ENCODE peak calls at places on chromosomes 7 and 10, in ten cellular contexts. One of them, this sample, is unnamed.

GRCh38 chr10:15211464-15211979 is 43.0 kb upstream of the NMT2 start:
- DNase-seq in heart right ventricle: no peak
- DNase-seq in endodermal cell: no peak
- DNase-seq in fibroblast of lung: peak; percentile 90
- DNase-seq in H1: no peak
- DNase-seq in mesenchymal stem cell: peak; percentile 73
- DNase-seq in DND-41: no peak
- DNase-seq in IMR-90: peak; percentile 93
- DNase-seq in prostate gland: no peak
- DNase-seq in heart left ventricle: no peak
- DNase-seq in this sample: no peak

GRCh38 chr10:14562197-14562596 is 212.5 kb downstream of the FAM107B start:
- DNase-seq in H1: no peak
- DNase-seq in DND-41: no peak
- DNase-seq in mesenchymal stem cell: peak; percentile 23
- DNase-seq in heart left ventricle: no peak
- DNase-seq in heart right ventricle: no peak
- DNase-seq in fibroblast of lung: no peak
- DNase-seq in endodermal cell: no peak
- DNase-seq in IMR-90: no peak
- DNase-seq in prostate gland: no peak
- DNase-seq in this sample: no peak

GRCh38 chr7:76071316-76072242 is 23.7 kb downstream of the MDH2 start:
- DNase-seq in prostate gland: no peak
- DNase-seq in fibroblast of lung: no peak
- DNase-seq in H1: peak; percentile 47
- DNase-seq in heart left ventricle: peak; percentile 69
- DNase-seq in heart right ventricle: peak; percentile 52
- DNase-seq in mesenchymal stem cell: peak; percentile 48
- DNase-seq in endodermal cell: peak; percentile 67
- DNase-seq in IMR-90: peak; percentile 44
- DNase-seq in DND-41: no peak
- DNase-seq in this sample: no peak

GRCh38 chr10:30840386-30841074 is 191.1 kb downstream of the ZNF438 start:
- DNase-seq in endodermal cell: no peak
- DNase-seq in heart left ventricle: no peak
- DNase-seq in IMR-90: peak; percentile 31
- DNase-seq in heart right ventricle: no peak
- DNase-seq in prostate gland: no peak
- DNase-seq in H1: no peak
- DNase-seq in mesenchymal stem cell: no peak
- DNase-seq in fibroblast of lung: no peak
- DNase-seq in DND-41: no peak
- DNase-seq in this sample: no peak

GRCh38 chr10:20890009-20890408 is 7.1 kb downstream of the NEBL start:
- DNase-seq in fibroblast of lung: peak; percentile 50
- DNase-seq in mesenchymal stem cell: peak; percentile 14
- DNase-seq in heart left ventricle: no peak
- DNase-seq in heart right ventricle: no peak
- DNase-seq in prostate gland: no peak
- DNase-seq in DND-41: no peak
- DNase-seq in H1: no peak
- DNase-seq in IMR-90: no peak
- DNase-seq in endodermal cell: peak; percentile 70
- DNase-seq in this sample: no peak

GRCh38 chr10:52961298-52961697 is 188.7 kb upstream of the MBL2 start:
- DNase-seq in IMR-90: no peak
- DNase-seq in fibroblast of lung: no peak
- DNase-seq in heart right ventricle: no peak
- DNase-seq in heart left ventricle: no peak
- DNase-seq in H1: no peak
- DNase-seq in mesenchymal stem cell: peak; percentile 18
- DNase-seq in prostate gland: no peak
- DNase-seq in endodermal cell: no peak
- DNase-seq in DND-41: no peak
- DNase-seq in this sample: no peak

GRCh38 chr10:97732052-97732359 is 4.9 kb upstream of the ZFYVE27 start:
- DNase-seq in DND-41: no peak
- DNase-seq in endodermal cell: no peak
- DNase-seq in mesenchymal stem cell: no peak
- DNase-seq in heart left ventricle: no peak
- DNase-seq in heart right ventricle: no peak
- DNase-seq in prostate gland: no peak
- DNase-seq in fibroblast of lung: no peak
- DNase-seq in IMR-90: no peak
- DNase-seq in H1: no peak
- DNase-seq in this sample: no peak

GRCh38 chr7:34389332-34390078 is 268.5 kb upstream of the NPSR1 start:
- DNase-seq in heart right ventricle: no peak
- DNase-seq in heart left ventricle: no peak
- DNase-seq in DND-41: no peak
- DNase-seq in IMR-90: no peak
- DNase-seq in fibroblast of lung: no peak
- DNase-seq in mesenchymal stem cell: no peak
- DNase-seq in endodermal cell: peak; percentile 41
- DNase-seq in prostate gland: no peak
- DNase-seq in H1: no peak
- DNase-seq in this sample: no peak

GRCh38 chr7:22110881-22111280 is 165.2 kb upstream of the CDCA7L start:
- DNase-seq in heart right ventricle: no peak
- DNase-seq in prostate gland: no peak
- DNase-seq in heart left ventricle: no peak
- DNase-seq in endodermal cell: no peak
- DNase-seq in IMR-90: no peak
- DNase-seq in H1: no peak
- DNase-seq in mesenchymal stem cell: peak; percentile 1
- DNase-seq in fibroblast of lung: no peak
- DNase-seq in DND-41: no peak
- DNase-seq in this sample: no peak

GRCh38 chr7:22110227-22110839 is 164.6 kb upstream of the CDCA7L start:
- DNase-seq in endodermal cell: peak; percentile 89
- DNase-seq in fibroblast of lung: peak; percentile 66
- DNase-seq in prostate gland: peak; percentile 72
- DNase-seq in H1: peak; percentile 68
- DNase-seq in mesenchymal stem cell: peak; percentile 77
- DNase-seq in IMR-90: peak; percentile 81
- DNase-seq in heart left ventricle: peak; percentile 50
- DNase-seq in DND-41: peak; percentile 80
- DNase-seq in heart right ventricle: no peak
- DNase-seq in this sample: peak; percentile 60

GRCh38 chr7:22113041-22113440 is 167.3 kb upstream of the CDCA7L start:
- DNase-seq in fibroblast of lung: no peak
- DNase-seq in prostate gland: no peak
- DNase-seq in heart right ventricle: no peak
- DNase-seq in H1: no peak
- DNase-seq in mesenchymal stem cell: no peak
- DNase-seq in heart left ventricle: no peak
- DNase-seq in IMR-90: no peak
- DNase-seq in endodermal cell: no peak
- DNase-seq in DND-41: no peak
- DNase-seq in this sample: no peak

GRCh38 chr7:22109761-22110160 is 164.1 kb upstream of the CDCA7L start:
- DNase-seq in heart left ventricle: no peak
- DNase-seq in fibroblast of lung: peak; percentile 21
- DNase-seq in heart right ventricle: no peak
- DNase-seq in DND-41: peak; percentile 47
- DNase-seq in mesenchymal stem cell: peak; percentile 32
- DNase-seq in IMR-90: peak; percentile 37
- DNase-seq in endodermal cell: peak; percentile 83
- DNase-seq in H1: peak; percentile 66
- DNase-seq in prostate gland: no peak
- DNase-seq in this sample: no peak

DNA sequence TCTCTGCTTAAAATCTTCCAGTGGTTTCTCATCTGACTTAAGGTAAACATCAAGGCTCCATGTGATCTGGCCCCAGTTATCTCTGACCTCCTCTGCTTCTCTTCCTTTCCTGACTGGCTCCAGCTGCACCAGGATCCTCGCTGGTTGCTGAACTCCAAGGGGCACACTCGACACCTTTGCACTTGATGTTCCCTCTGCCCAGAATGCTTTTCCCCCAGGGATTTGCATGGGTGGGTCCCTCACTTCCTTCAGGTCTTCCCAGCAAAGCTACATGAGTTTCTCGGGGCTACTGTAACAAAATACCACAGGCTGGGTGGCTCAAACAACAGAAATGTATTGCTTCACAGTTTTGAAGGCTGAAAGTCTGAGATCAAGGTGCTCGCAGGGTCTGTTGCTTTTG is 166.0 kb upstream of the CDCA7L start:
- DNase-seq in fibroblast of lung: no peak
- DNase-seq in prostate gland: no peak
- DNase-seq in endodermal cell: no peak
- DNase-seq in IMR-90: no peak
- DNase-seq in H1: no peak
- DNase-seq in DND-41: no peak
- DNase-seq in heart left ventricle: no peak
- DNase-seq in heart right ventricle: no peak
- DNase-seq in mesenchymal stem cell: no peak
- DNase-seq in this sample: no peak
- H3K27me3 ChIP-seq in fibroblast of lung: no peaks in the 10 kb centered on the region
- H3K27me3 ChIP-seq in prostate gland: no peaks in the 10 kb centered on the region
- H3K27me3 ChIP-seq in endodermal cell: no peaks in the 10 kb centered on the region
- H3K27me3 ChIP-seq in IMR-90: peaks cover 4% of the 10 kb centered on the region
- H3K27me3 ChIP-seq in H1: no peaks in the 10 kb centered on the region
- H3K27me3 ChIP-seq in DND-41: no peaks in the 10 kb centered on the region
- H3K27me3 ChIP-seq in heart left ventricle: no peaks in the 10 kb centered on the region
- H3K27me3 ChIP-seq in heart right ventricle: no peaks in the 10 kb centered on the region
- H3K27me3 ChIP-seq in mesenchymal stem cell: peaks cover 47% of the 10 kb centered on the region
- H3K27me3 ChIP-seq in this sample: peaks cover 4% of the 10 kb centered on the region

DNA sequence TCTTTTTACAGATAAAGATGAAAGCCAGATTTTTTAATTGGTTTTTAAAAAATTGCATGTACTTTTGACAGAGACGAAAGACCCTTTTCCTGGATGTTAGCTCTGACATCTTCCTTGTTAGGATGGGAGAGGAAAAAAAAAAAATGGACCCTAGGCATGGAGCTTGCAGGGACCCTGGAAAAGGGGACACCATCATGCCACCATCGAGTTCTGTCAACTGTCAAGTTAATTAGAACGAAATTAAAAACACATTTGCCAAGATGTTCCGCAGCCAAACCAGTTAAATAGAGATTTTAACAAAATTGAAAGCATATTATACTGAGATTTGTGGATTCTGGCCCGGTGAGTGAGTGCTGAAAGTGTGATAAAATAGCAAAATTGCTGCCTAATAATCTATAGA is 202.6 kb downstream of the BUB3 start:
- DNase-seq in fibroblast of lung: no peak
- DNase-seq in heart right ventricle: no peak
- DNase-seq in IMR-90: no peak
- DNase-seq in DND-41: no peak
- DNase-seq in heart left ventricle: no peak
- DNase-seq in endodermal cell: no peak
- DNase-seq in prostate gland: no peak
- DNase-seq in mesenchymal stem cell: no peak
- DNase-seq in H1: no peak
- DNase-seq in this sample: no peak
- H3K27me3 ChIP-seq in fibroblast of lung: no peaks in the 10 kb centered on the region
- H3K27me3 ChIP-seq in heart right ventricle: no peaks in the 10 kb centered on the region
- H3K27me3 ChIP-seq in IMR-90: no peaks in the 10 kb centered on the region
- H3K27me3 ChIP-seq in DND-41: no peaks in the 10 kb centered on the region
- H3K27me3 ChIP-seq in heart left ventricle: no peaks in the 10 kb centered on the region
- H3K27me3 ChIP-seq in endodermal cell: no peaks in the 10 kb centered on the region
- H3K27me3 ChIP-seq in prostate gland: no peaks in the 10 kb centered on the region
- H3K27me3 ChIP-seq in mesenchymal stem cell: no peaks in the 10 kb centered on the region
- H3K27me3 ChIP-seq in H1: no peaks in the 10 kb centered on the region
- H3K27me3 ChIP-seq in this sample: no peaks in the 10 kb centered on the region

GRCh38 chr10:22333167-22333566 is 12.1 kb upstream of the SPAG6 start:
- DNase-seq in heart left ventricle: no peak
- DNase-seq in prostate gland: no peak
- DNase-seq in mesenchymal stem cell: no peak
- DNase-seq in fibroblast of lung: no peak
- DNase-seq in endodermal cell: no peak
- DNase-seq in heart right ventricle: no peak
- DNase-seq in DND-41: peak; percentile 45
- DNase-seq in IMR-90: no peak
- DNase-seq in H1: no peak
- DNase-seq in this sample: no peak

GRCh38 chr10:22334414-22335203 is 10.7 kb upstream of the SPAG6 start:
- DNase-seq in heart right ventricle: peak; percentile 23
- DNase-seq in mesenchymal stem cell: peak; percentile 14
- DNase-seq in heart left ventricle: peak; percentile 25
- DNase-seq in IMR-90: no peak
- DNase-seq in prostate gland: no peak
- DNase-seq in DND-41: no peak
- DNase-seq in H1: peak; percentile 88
- DNase-seq in endodermal cell: peak; percentile 90
- DNase-seq in fibroblast of lung: no peak
- DNase-seq in this sample: no peak

GRCh38 chr10:22333667-22334282 is 11.5 kb upstream of the SPAG6 start:
- DNase-seq in H1: no peak
- DNase-seq in endodermal cell: no peak
- DNase-seq in heart left ventricle: no peak
- DNase-seq in mesenchymal stem cell: peak; percentile 10
- DNase-seq in DND-41: no peak
- DNase-seq in heart right ventricle: no peak
- DNase-seq in IMR-90: no peak
- DNase-seq in fibroblast of lung: no peak
- DNase-seq in prostate gland: no peak
- DNase-seq in this sample: no peak

GRCh38 chr10:22338260-22338894 is 6.9 kb upstream of the SPAG6 start:
- DNase-seq in IMR-90: no peak
- DNase-seq in heart right ventricle: no peak
- DNase-seq in H1: no peak
- DNase-seq in endodermal cell: no peak
- DNase-seq in prostate gland: no peak
- DNase-seq in fibroblast of lung: no peak
- DNase-seq in mesenchymal stem cell: peak; percentile 6
- DNase-seq in heart left ventricle: no peak
- DNase-seq in DND-41: no peak
- DNase-seq in this sample: no peak

DNA sequence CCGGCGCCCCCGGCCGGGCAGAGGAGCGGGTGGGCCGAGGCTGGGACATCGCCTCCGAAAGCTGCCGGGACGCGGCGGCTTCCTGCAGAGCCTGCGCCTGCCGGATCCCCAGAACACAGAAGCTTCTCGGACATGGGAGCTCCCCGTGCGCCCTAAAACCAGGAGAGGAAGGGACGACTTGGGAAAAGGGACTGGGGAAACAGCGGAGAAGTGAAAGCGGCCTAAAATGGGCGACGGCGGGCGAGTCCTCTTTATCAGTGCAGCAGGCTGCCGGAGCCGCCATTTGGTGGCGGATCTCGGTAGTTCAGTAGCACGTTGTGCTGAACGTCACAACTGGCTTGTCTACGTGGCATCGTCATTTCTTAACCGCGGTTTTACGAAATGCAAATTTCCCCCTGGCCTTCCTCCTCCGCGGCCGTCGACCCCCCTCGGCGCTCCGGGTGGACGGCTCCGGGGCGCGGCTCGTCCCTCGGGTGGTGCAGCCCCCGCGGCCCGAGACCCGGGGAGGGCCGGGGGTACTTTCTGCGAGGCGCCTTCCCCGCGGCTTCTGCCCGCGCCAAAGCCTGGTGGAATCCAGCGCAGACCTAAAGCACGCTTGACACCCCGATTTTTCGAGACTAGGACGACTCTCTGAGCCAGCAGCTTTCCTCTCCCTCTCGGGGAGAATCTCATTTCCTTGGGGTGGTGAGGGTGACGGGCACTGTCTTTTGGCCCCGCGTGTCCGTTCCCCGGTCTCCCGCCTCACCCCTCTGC is 9.9 kb upstream of the SPAG6 start:
- DNase-seq in prostate gland: no peak
- DNase-seq in H1: peak; percentile 78
- DNase-seq in DND-41: no peak
- DNase-seq in endodermal cell: peak; percentile 84
- DNase-seq in mesenchymal stem cell: peak; percentile 74
- DNase-seq in heart right ventricle: peak; percentile 37
- DNase-seq in fibroblast of lung: peak; percentile 58
- DNase-seq in heart left ventricle: peak; percentile 32
- DNase-seq in IMR-90: peak; percentile 52
- DNase-seq in this sample: peak; percentile 85
- H3K27me3 ChIP-seq in prostate gland: peaks cover 15% of the 10 kb centered on the region
- H3K27me3 ChIP-seq in H1: peaks cover 68% of the 10 kb centered on the region
- H3K27me3 ChIP-seq in DND-41: peaks cover 30% of the 10 kb centered on the region
- H3K27me3 ChIP-seq in endodermal cell: peaks cover 98% of the 10 kb centered on the region
- H3K27me3 ChIP-seq in mesenchymal stem cell: peaks cover 60% of the 10 kb centered on the region
- H3K27me3 ChIP-seq in heart right ventricle: peaks cover 62% of the 10 kb centered on the region
- H3K27me3 ChIP-seq in fibroblast of lung: peaks cover 48% of the 10 kb centered on the region
- H3K27me3 ChIP-seq in heart left ventricle: peaks cover 62% of the 10 kb centered on the region
- H3K27me3 ChIP-seq in IMR-90: peaks cover 55% of the 10 kb centered on the region
- H3K27me3 ChIP-seq in this sample: peaks cover 47% of the 10 kb centered on the region

DNA sequence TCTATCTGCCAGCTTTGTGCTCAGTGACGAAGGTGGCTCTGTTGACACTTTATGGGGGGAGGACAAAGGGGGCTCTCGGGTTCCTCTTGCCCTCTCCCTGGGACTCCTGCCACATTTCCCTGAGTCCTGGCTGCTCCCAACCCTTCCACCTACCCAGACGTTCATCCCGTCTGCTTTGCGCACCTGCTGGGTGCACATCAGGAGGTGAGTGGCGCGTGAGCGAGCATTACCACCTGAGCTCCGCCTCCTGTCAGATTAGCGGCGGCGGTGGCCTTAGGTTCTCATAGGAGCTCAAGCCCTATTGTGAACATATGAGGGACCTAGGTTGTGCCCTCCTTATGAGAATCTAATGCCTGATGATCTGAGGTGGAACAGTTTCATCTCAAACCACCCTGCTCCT is 137.2 kb downstream of the DYNC2I1 start:
- DNase-seq in mesenchymal stem cell: no peak
- DNase-seq in fibroblast of lung: no peak
- DNase-seq in heart left ventricle: no peak
- DNase-seq in prostate gland: no peak
- DNase-seq in IMR-90: no peak
- DNase-seq in endodermal cell: no peak
- DNase-seq in H1: no peak
- DNase-seq in DND-41: no peak
- DNase-seq in heart right ventricle: no peak
- DNase-seq in this sample: no peak
- H3K27me3 ChIP-seq in mesenchymal stem cell: peaks cover 54% of the 10 kb centered on the region
- H3K27me3 ChIP-seq in fibroblast of lung: no peaks in the 10 kb centered on the region
- H3K27me3 ChIP-seq in heart left ventricle: peaks cover 37% of the 10 kb centered on the region
- H3K27me3 ChIP-seq in prostate gland: peaks cover 19% of the 10 kb centered on the region
- H3K27me3 ChIP-seq in IMR-90: peaks cover 7% of the 10 kb centered on the region
- H3K27me3 ChIP-seq in endodermal cell: peaks cover 16% of the 10 kb centered on the region
- H3K27me3 ChIP-seq in H1: peaks cover 13% of the 10 kb centered on the region
- H3K27me3 ChIP-seq in DND-41: no peaks in the 10 kb centered on the region
- H3K27me3 ChIP-seq in heart right ventricle: peaks cover 70% of the 10 kb centered on the region
- H3K27me3 ChIP-seq in this sample: no peaks in the 10 kb centered on the region